ENCODE peak calls at places on chromosomes 13 and 19, in six cellular contexts. S is AML-193; M is fibroblast of lung; P is MV-4-11; Y is left ventricle myocardium inferior; L is stimulated activated CD4-positive, alpha-beta T cell treated with anti-CD3 and anti-CD28 coated beads, Interleukin-15, amount 100 ng/mL, for 1 hour. F is an unnamed sample.

GRCh38 chr19:44955500-44956439 is 590 bp downstream of the CLPTM1 start:
- DNase-seq in S (no peak), M (peak; percentile 2), P (no peak), Y (no peak), L (no peak), F (no peak)

GRCh38 chr19:8684001-8684902 is 14.3 kb downstream of the ACTL9 start:
- DNase-seq in S (no peak), M (no peak), P (no peak), Y (no peak), L (no peak), F (peak; percentile 83)

GRCh38 chr19:38033658-38034150 is 126.7 kb downstream of the SIPA1L3 start:
- DNase-seq in S (no peak), M (peak; percentile 82), P (peak; percentile 82), Y (no peak), L (no peak), F (no peak)

GRCh38 chr19:40774916-40775631 is at the start of gene MIA:
- DNase-seq in S (no peak), M (peak; percentile 35), P (no peak), Y (no peak), L (no peak), F (no peak)

GRCh38 chr13:28467886-28468519 is 26.9 kb downstream of the FLT1 start:
- DNase-seq in S (peak; percentile 100), M (no peak), P (peak; percentile 100), Y (no peak), L (no peak), F (peak; percentile 97)

GRCh38 chr19:2721570-2722540 is 683 bp upstream of the DIRAS1 start:
- DNase-seq in S (no peak), M (no peak), P (no peak), Y (no peak), L (no peak), F (no peak)

GRCh38 chr19:36101550-36102327 is 9.2 kb upstream of the OVOL3 start:
- DNase-seq in S (no peak), M (no peak), P (no peak), Y (no peak), L (no peak), F (no peak)

GRCh38 chr13:33230178-33230881 is 55.2 kb downstream of the STARD13 start:
- DNase-seq in S (no peak), M (peak; percentile 71), P (no peak), Y (no peak), L (no peak), F (no peak)

GRCh38 chr13:104315606-104316005 is 1249.4 kb upstream of the SLC10A2 start:
- DNase-seq in S (no peak), M (peak; percentile 99), P (no peak), Y (no peak), L (no peak), F (no peak)

GRCh38 chr13:38530492-38530891 is 156.4 kb upstream of the FREM2 start:
- DNase-seq in S (peak; percentile 5), M (peak; percentile 3), P (no peak), Y (no peak), L (no peak), F (peak; percentile 14)

GRCh38 chr13:36509369-36509768 is 77.1 kb downstream of the CCNA1 start:
- DNase-seq in S (peak; percentile 21), M (no peak), P (no peak), Y (no peak), L (no peak), F (no peak)

GRCh38 chr13:43061496-43062280 is 38.3 kb downstream of the DNAJC15 start:
- DNase-seq in S (no peak), M (no peak), P (no peak), Y (no peak), L (no peak), F (no peak)

GRCh38 chr13:112112534-112113276 is 45.8 kb downstream of the SOX1 start:
- DNase-seq in S (no peak), M (no peak), P (no peak), Y (no peak), L (no peak), F (no peak)

GRCh38 chr13:113846639-113847318 is 17.1 kb downstream of the GAS6 start:
- DNase-seq in S (no peak), M (no peak), P (no peak), Y (no peak), L (no peak), F (no peak)

GRCh38 chr19:36140289-36141038 is 598 bp downstream of the CAPNS1 start:
- DNase-seq in S (peak; percentile 31), M (peak; percentile 75), P (peak; percentile 48), Y (peak; percentile 28), L (peak; percentile 16), F (peak; percentile 71)

GRCh38 chr19:33416307-33417215 is 43.1 kb downstream of the CEBPG start:
- DNase-seq in S (peak; percentile 51), M (peak; percentile 59), P (peak; percentile 69), Y (peak; percentile 44), L (peak; percentile 44), F (peak; percentile 73)

GRCh38 chr19:2289714-2290435 is 7.9 kb upstream of the PEAK3 start:
- DNase-seq in S (peak; percentile 95), M (no peak), P (peak; percentile 97), Y (peak; percentile 42), L (no peak), F (peak; percentile 95)

GRCh38 chr19:8451885-8452284 is 7.1 kb downstream of the HNRNPM start:
- DNase-seq in S (no peak), M (peak; percentile 81), P (peak; percentile 40), Y (no peak), L (no peak), F (peak; percentile 71)

GRCh38 chr19:46346821-46347571 is at the start of gene PPP5C:
- DNase-seq in S (peak; percentile 90), M (peak; percentile 97), P (peak; percentile 91), Y (peak; percentile 93), L (peak; percentile 80), F (peak; percentile 100)

GRCh38 chr13:27040826-27041108 is 130.8 kb downstream of the USP12 start:
- DNase-seq in S (no peak), M (no peak), P (no peak), Y (no peak), L (no peak), F (no peak)

GRCh38 chr13:46321494-46322225 is 65.4 kb downstream of the RUBCNL start:
- DNase-seq in S (peak; percentile 80), M (peak; percentile 36), P (peak; percentile 73), Y (peak; percentile 42), L (peak; percentile 46), F (peak; percentile 88)

GRCh38 chr19:13163609-13164364 is 13.6 kb downstream of the IER2 start:
- DNase-seq in S (no peak), M (peak; percentile 85), P (peak; percentile 37), Y (peak; percentile 67), L (no peak), F (peak; percentile 75)

GRCh38 chr19:55611983-55612645 is 6.7 kb downstream of the ZNF865 start:
- DNase-seq in S (no peak), M (no peak), P (peak; percentile 51), Y (no peak), L (no peak), F (no peak)

GRCh38 chr13:66391322-66391721 is 838.8 kb downstream of the PCDH9 start:
- DNase-seq in S (no peak), M (no peak), P (no peak), Y (no peak), L (no peak), F (no peak)

GRCh38 chr13:22665531-22665930 is 515.2 kb upstream of the SGCG start:
- DNase-seq in S (no peak), M (no peak), P (no peak), Y (no peak), L (no peak), F (no peak)

GRCh38 chr13:33610471-33611015 is 207.4 kb upstream of the RFC3 start:
- DNase-seq in S (no peak), M (peak; percentile 56), P (no peak), Y (peak; percentile 78), L (peak; percentile 15), F (peak; percentile 46)

GRCh38 chr13:60591348-60591747 is 194.3 kb downstream of the TDRD3 start:
- DNase-seq in S (no peak), M (peak; percentile 98), P (peak; percentile 59), Y (no peak), L (no peak), F (peak; percentile 69)